ENCODE peak calls at places on chromosomes 1 and 21, in ten cellular contexts. One of them, this sample, is unnamed.

GRCh38 chr21:19640964-19641363 is 1237.4 kb upstream of the TMPRSS15 start:
- DNase-seq in nucleus accumbens: no peak
- DNase-seq in stimulated activated CD4-positive, alpha-beta T cell treated with anti-CD3 and anti-CD28 coated beads, Interleukin-2, amount 100 ng/mL, for 48 hours: no peak
- DNase-seq in progenitor cell of endocrine pancreas: no peak
- DNase-seq in NCI-H1417: no peak
- DNase-seq in activated naive CD8-positive, alpha-beta T cell treated with anti-CD3 and anti-CD28 coated beads, Interleukin-2, amount 50 U/mL, for 16 hours: no peak
- DNase-seq in HuH-7.5: no peak
- DNase-seq in RPMI7951: no peak
- DNase-seq in skeletal muscle cell: no peak
- DNase-seq in GM12892: no peak
- DNase-seq in this sample: no peak

GRCh38 chr1:115337633-115338456 is at the start of gene NGF:
- DNase-seq in nucleus accumbens: no peak
- DNase-seq in HuH-7.5: no peak
- DNase-seq in RPMI7951: peak
- DNase-seq in progenitor cell of endocrine pancreas: peak
- DNase-seq in stimulated activated CD4-positive, alpha-beta T cell treated with anti-CD3 and anti-CD28 coated beads, Interleukin-2, amount 100 ng/mL, for 48 hours: no peak
- DNase-seq in GM12892: no peak
- DNase-seq in skeletal muscle cell: no peak
- DNase-seq in NCI-H1417: peak
- DNase-seq in activated naive CD8-positive, alpha-beta T cell treated with anti-CD3 and anti-CD28 coated beads, Interleukin-2, amount 50 U/mL, for 16 hours: no peak
- DNase-seq in this sample: peak

GRCh38 chr1:59375321-59376220 is 78.7 kb downstream of the FGGY start:
- DNase-seq in HuH-7.5: no peak
- DNase-seq in NCI-H1417: no peak
- DNase-seq in nucleus accumbens: no peak
- DNase-seq in GM12892: no peak
- DNase-seq in activated naive CD8-positive, alpha-beta T cell treated with anti-CD3 and anti-CD28 coated beads, Interleukin-2, amount 50 U/mL, for 16 hours: no peak
- DNase-seq in skeletal muscle cell: peak
- DNase-seq in RPMI7951: peak
- DNase-seq in stimulated activated CD4-positive, alpha-beta T cell treated with anti-CD3 and anti-CD28 coated beads, Interleukin-2, amount 100 ng/mL, for 48 hours: no peak
- DNase-seq in progenitor cell of endocrine pancreas: no peak
- DNase-seq in this sample: peak

GRCh38 chr1:114272593-114272992 is 118.9 kb upstream of the SYT6 start:
- DNase-seq in HuH-7.5: no peak
- DNase-seq in skeletal muscle cell: no peak
- DNase-seq in progenitor cell of endocrine pancreas: no peak
- DNase-seq in stimulated activated CD4-positive, alpha-beta T cell treated with anti-CD3 and anti-CD28 coated beads, Interleukin-2, amount 100 ng/mL, for 48 hours: no peak
- DNase-seq in activated naive CD8-positive, alpha-beta T cell treated with anti-CD3 and anti-CD28 coated beads, Interleukin-2, amount 50 U/mL, for 16 hours: no peak
- DNase-seq in GM12892: no peak
- DNase-seq in RPMI7951: no peak
- DNase-seq in NCI-H1417: no peak
- DNase-seq in nucleus accumbens: no peak
- DNase-seq in this sample: no peak

GRCh38 chr21:43188181-43188580 is 19.4 kb downstream of the CRYAA start:
- DNase-seq in stimulated activated CD4-positive, alpha-beta T cell treated with anti-CD3 and anti-CD28 coated beads, Interleukin-2, amount 100 ng/mL, for 48 hours: no peak
- DNase-seq in RPMI7951: no peak
- DNase-seq in nucleus accumbens: no peak
- DNase-seq in GM12892: no peak
- DNase-seq in HuH-7.5: no peak
- DNase-seq in activated naive CD8-positive, alpha-beta T cell treated with anti-CD3 and anti-CD28 coated beads, Interleukin-2, amount 50 U/mL, for 16 hours: no peak
- DNase-seq in progenitor cell of endocrine pancreas: peak
- DNase-seq in NCI-H1417: no peak
- DNase-seq in skeletal muscle cell: no peak
- DNase-seq in this sample: no peak

GRCh38 chr1:38213720-38214367 is 167.3 kb upstream of the POU3F1 start:
- DNase-seq in HuH-7.5: no peak
- DNase-seq in GM12892: no peak
- DNase-seq in progenitor cell of endocrine pancreas: no peak
- DNase-seq in NCI-H1417: no peak
- DNase-seq in RPMI7951: peak
- DNase-seq in stimulated activated CD4-positive, alpha-beta T cell treated with anti-CD3 and anti-CD28 coated beads, Interleukin-2, amount 100 ng/mL, for 48 hours: no peak
- DNase-seq in skeletal muscle cell: no peak
- DNase-seq in activated naive CD8-positive, alpha-beta T cell treated with anti-CD3 and anti-CD28 coated beads, Interleukin-2, amount 50 U/mL, for 16 hours: no peak
- DNase-seq in nucleus accumbens: no peak
- DNase-seq in this sample: no peak

GRCh38 chr1:178497903-178498478 is 1.2 kb upstream of the CLEC20A start:
- DNase-seq in RPMI7951: no peak
- DNase-seq in progenitor cell of endocrine pancreas: no peak
- DNase-seq in NCI-H1417: no peak
- DNase-seq in GM12892: no peak
- DNase-seq in HuH-7.5: no peak
- DNase-seq in activated naive CD8-positive, alpha-beta T cell treated with anti-CD3 and anti-CD28 coated beads, Interleukin-2, amount 50 U/mL, for 16 hours: no peak
- DNase-seq in nucleus accumbens: no peak
- DNase-seq in stimulated activated CD4-positive, alpha-beta T cell treated with anti-CD3 and anti-CD28 coated beads, Interleukin-2, amount 100 ng/mL, for 48 hours: no peak
- DNase-seq in skeletal muscle cell: no peak
- DNase-seq in this sample: no peak

GRCh38 chr1:112714313-112715263 is 544 bp downstream of the PPM1J start:
- DNase-seq in RPMI7951: no peak
- DNase-seq in HuH-7.5: no peak
- DNase-seq in progenitor cell of endocrine pancreas: no peak
- DNase-seq in skeletal muscle cell: no peak
- DNase-seq in nucleus accumbens: no peak
- DNase-seq in activated naive CD8-positive, alpha-beta T cell treated with anti-CD3 and anti-CD28 coated beads, Interleukin-2, amount 50 U/mL, for 16 hours: no peak
- DNase-seq in NCI-H1417: peak
- DNase-seq in stimulated activated CD4-positive, alpha-beta T cell treated with anti-CD3 and anti-CD28 coated beads, Interleukin-2, amount 100 ng/mL, for 48 hours: no peak
- DNase-seq in GM12892: peak
- DNase-seq in this sample: no peak

GRCh38 chr1:55245781-55246180 is 30.6 kb upstream of the USP24 start:
- DNase-seq in stimulated activated CD4-positive, alpha-beta T cell treated with anti-CD3 and anti-CD28 coated beads, Interleukin-2, amount 100 ng/mL, for 48 hours: no peak
- DNase-seq in RPMI7951: peak
- DNase-seq in skeletal muscle cell: no peak
- DNase-seq in HuH-7.5: no peak
- DNase-seq in activated naive CD8-positive, alpha-beta T cell treated with anti-CD3 and anti-CD28 coated beads, Interleukin-2, amount 50 U/mL, for 16 hours: no peak
- DNase-seq in nucleus accumbens: no peak
- DNase-seq in GM12892: no peak
- DNase-seq in NCI-H1417: no peak
- DNase-seq in progenitor cell of endocrine pancreas: no peak
- DNase-seq in this sample: no peak

GRCh38 chr1:177368255-177368654 is 197.5 kb downstream of the BRINP2 start:
- DNase-seq in progenitor cell of endocrine pancreas: no peak
- DNase-seq in GM12892: no peak
- DNase-seq in activated naive CD8-positive, alpha-beta T cell treated with anti-CD3 and anti-CD28 coated beads, Interleukin-2, amount 50 U/mL, for 16 hours: no peak
- DNase-seq in stimulated activated CD4-positive, alpha-beta T cell treated with anti-CD3 and anti-CD28 coated beads, Interleukin-2, amount 100 ng/mL, for 48 hours: no peak
- DNase-seq in HuH-7.5: no peak
- DNase-seq in skeletal muscle cell: peak
- DNase-seq in NCI-H1417: no peak
- DNase-seq in RPMI7951: peak
- DNase-seq in nucleus accumbens: no peak
- DNase-seq in this sample: peak

GRCh38 chr1:197140123-197140522 is 6.3 kb downstream of the ASPM start:
- DNase-seq in skeletal muscle cell: no peak
- DNase-seq in NCI-H1417: no peak
- DNase-seq in GM12892: no peak
- DNase-seq in RPMI7951: peak
- DNase-seq in HuH-7.5: no peak
- DNase-seq in stimulated activated CD4-positive, alpha-beta T cell treated with anti-CD3 and anti-CD28 coated beads, Interleukin-2, amount 100 ng/mL, for 48 hours: no peak
- DNase-seq in activated naive CD8-positive, alpha-beta T cell treated with anti-CD3 and anti-CD28 coated beads, Interleukin-2, amount 50 U/mL, for 16 hours: no peak
- DNase-seq in nucleus accumbens: no peak
- DNase-seq in progenitor cell of endocrine pancreas: no peak
- DNase-seq in this sample: peak

GRCh38 chr1:119631433-119632102 is 16.5 kb downstream of the ZNF697 start:
- DNase-seq in progenitor cell of endocrine pancreas: no peak
- DNase-seq in RPMI7951: peak
- DNase-seq in GM12892: peak
- DNase-seq in NCI-H1417: no peak
- DNase-seq in HuH-7.5: peak
- DNase-seq in nucleus accumbens: peak
- DNase-seq in stimulated activated CD4-positive, alpha-beta T cell treated with anti-CD3 and anti-CD28 coated beads, Interleukin-2, amount 100 ng/mL, for 48 hours: no peak
- DNase-seq in skeletal muscle cell: peak
- DNase-seq in activated naive CD8-positive, alpha-beta T cell treated with anti-CD3 and anti-CD28 coated beads, Interleukin-2, amount 50 U/mL, for 16 hours: no peak
- DNase-seq in this sample: peak

This sample was measured in fibroblast of the aortic adventitia.